ENCODE peak calls at places on chromosome 6, in four cellular contexts. C is posterior cingulate gyrus, X is aorta, I is GM04504. K is an unnamed sample.
A peak's percentile ranks its signal among the peaks of the same experiment; 100 is the strongest.

GRCh38 chr6:4844108-4844507 is 67.9 kb downstream of the CDYL start:
- DNase-seq in C (no peak), X (no peak), I (no peak), K (no peak)

GRCh38 chr6:4369616-4370015 is 234.2 kb upstream of the ECI2 start:
- DNase-seq in C (no peak), X (no peak), I (peak; percentile 67), K (no peak)

GRCh38 chr6:27295301-27296079 is 16.6 kb downstream of the POM121L2 start:
- DNase-seq in C (no peak), X (no peak), I (no peak), K (peak; percentile 53)

GRCh38 chr6:36386495-36387439 is 702 bp downstream of the ETV7 start:
- DNase-seq in C (no peak), X (peak; percentile 77), I (peak; percentile 21), K (peak; percentile 61)

GRCh38 chr6:6811151-6812002 is 222.9 kb downstream of the LY86 start:
- DNase-seq in C (no peak), X (no peak), I (peak; percentile 6), K (peak; percentile 70)

GRCh38 chr6:148548749-148549140 is 198.1 kb upstream of the UST start:
- DNase-seq in C (no peak), X (no peak), I (no peak), K (no peak)

GRCh38 chr6:25026723-25027122 is 91.0 kb upstream of the RIPOR2 start:
- DNase-seq in C (no peak), X (no peak), I (no peak), K (no peak)

GRCh38 chr6:151161363-151161762 is 78.4 kb upstream of the AKAP12 start:
- DNase-seq in C (no peak), X (no peak), I (no peak), K (no peak)

GRCh38 chr6:75206338-75207210 is 721 bp upstream of the COL12A1 start:
- DNase-seq in C (peak; percentile 75), X (peak; percentile 81), I (no peak), K (no peak)

GRCh38 chr6:81636930-81637568 is 115.4 kb downstream of the TENT5A start:
- DNase-seq in C (no peak), X (no peak), I (no peak), K (no peak)

GRCh38 chr6:22455378-22455777 is 114.0 kb upstream of the HDGFL1 start:
- DNase-seq in C (no peak), X (no peak), I (no peak), K (no peak)

GRCh38 chr6:164396071-164397047 is 913.0 kb downstream of the C6orf118 start:
- DNase-seq in C (no peak), X (no peak), I (no peak), K (no peak)

GRCh38 chr6:138818496-138819194 is 22.8 kb downstream of the ECT2L start:
- DNase-seq in C (no peak), X (no peak), I (no peak), K (no peak)

GRCh38 chr6:34315780-34316179 is 67.0 kb upstream of the SMIM29 start:
- DNase-seq in C (no peak), X (no peak), I (no peak), K (no peak)

GRCh38 chr6:2999621-3000455 is at the start of gene NQO2:
- DNase-seq in C (peak; percentile 97), X (peak; percentile 98), I (no peak), K (peak; percentile 93)

GRCh38 chr6:168239374-168239773 is 80.2 kb downstream of the DACT2 start:
- DNase-seq in C (no peak), X (no peak), I (no peak), K (peak; percentile 14)

GRCh38 chr6:14661188-14661587 is 543.6 kb downstream of the CD83 start:
- DNase-seq in C (no peak), X (no peak), I (no peak), K (no peak)

GRCh38 chr6:169624785-169625184 is 77.0 kb downstream of the WDR27 start:
- DNase-seq in C (no peak), X (no peak), I (no peak), K (no peak)

GRCh38 chr6:157634566-157634965 is 188.5 kb upstream of the SNX9 start:
- DNase-seq in C (no peak), X (peak; percentile 51), I (no peak), K (no peak)

GRCh38 chr6:33384581-33385020 is 7.0 kb upstream of the KIFC1 start:
- DNase-seq in C (no peak), X (no peak), I (peak; percentile 56), K (peak; percentile 76)

GRCh38 chr6:43115365-43115764 is 39.3 kb downstream of the PTK7 start:
- DNase-seq in C (no peak), X (peak; percentile 23), I (no peak), K (no peak)

GRCh38 chr6:25793970-25794369 is 37.9 kb downstream of the SLC17A1 start:
- DNase-seq in C (no peak), X (no peak), I (no peak), K (no peak)

GRCh38 chr6:56573142-56573541 is 69.5 kb downstream of the DST start:
- DNase-seq in C (no peak), X (no peak), I (no peak), K (no peak)

GRCh38 chr6:13159295-13159694 is 169.0 kb downstream of the TBC1D7 start:
- DNase-seq in C (no peak), X (no peak), I (no peak), K (no peak)

GRCh38 chr6:45688180-45688579 is 310.4 kb upstream of the SUPT3H start:
- DNase-seq in C (no peak), X (no peak), I (no peak), K (no peak)

GRCh38 chr6:75922226-75922625 is 150.2 kb downstream of the IMPG1 start:
- DNase-seq in C (no peak), X (no peak), I (no peak), K (no peak)

GRCh38 chr6:42720739-42721138 is 1.7 kb downstream of the PRPH2 start:
- DNase-seq in C (peak; percentile 61), X (no peak), I (no peak), K (no peak)

GRCh38 chr6:89023591-89024441 is 56.7 kb upstream of the PNRC1 start:
- DNase-seq in C (no peak), X (no peak), I (no peak), K (no peak)

GRCh38 chr6:166567107-166567506 is 19.4 kb downstream of the RAMACL start:
- DNase-seq in C (no peak), X (no peak), I (peak; percentile 91), K (no peak)

GRCh38 chr6:74115674-74116073 is 419.7 kb downstream of the CD109 start:
- DNase-seq in C (no peak), X (no peak), I (no peak), K (no peak)

GRCh38 chr6:110534731-110535164 is 58.3 kb upstream of the SLC22A16 start:
- DNase-seq in C (peak; percentile 86), X (peak; percentile 77), I (peak; percentile 90), K (no peak)

GRCh38 chr6:129644567-129645015 is 65.4 kb downstream of the ARHGAP18 start:
- DNase-seq in C (no peak), X (no peak), I (no peak), K (no peak)

GRCh38 chr6:27451660-27452390 is 21.1 kb downstream of the ZNF184 start:
- DNase-seq in C (no peak), X (no peak), I (no peak), K (no peak)

GRCh38 chr6:3749390-3749978 is 2.0 kb downstream of the PXDC1 start:
- DNase-seq in C (peak; percentile 62), X (no peak), I (no peak), K (no peak)